ENCODE peak calls at places on chromosome 5, in four cellular contexts. One of them, this sample, is unnamed.

GRCh38 chr5:59380350-59380951 is 513.1 kb downstream of the PDE4D start:
- DNase-seq in A549: peak
- DNase-seq in HepG2: peak
- DNase-seq in K562: no peak
- DNase-seq in this sample: no peak

GRCh38 chr5:36398137-36398536 is 96.4 kb upstream of the RANBP3L start:
- DNase-seq in A549: peak
- DNase-seq in HepG2: peak
- DNase-seq in K562: no peak
- DNase-seq in this sample: no peak

GRCh38 chr5:56314536-56314935 is 81.4 kb upstream of the ANKRD55 start:
- DNase-seq in A549: peak
- DNase-seq in HepG2: peak
- DNase-seq in K562: peak
- DNase-seq in this sample: peak

GRCh38 chr5:86500947-86501346 is 116.8 kb upstream of the COX7C start:
- DNase-seq in A549: peak
- DNase-seq in HepG2: no peak
- DNase-seq in K562: no peak
- DNase-seq in this sample: no peak

GRCh38 chr5:31889131-31889561 is 250.2 kb downstream of the PDZD2 start:
- DNase-seq in A549: no peak
- DNase-seq in HepG2: no peak
- DNase-seq in K562: no peak
- DNase-seq in this sample: no peak

GRCh38 chr5:74326571-74327338 is 313.8 kb downstream of the ENC1 start:
- DNase-seq in A549: peak
- DNase-seq in HepG2: peak
- DNase-seq in K562: no peak
- DNase-seq in this sample: no peak

GRCh38 chr5:138953370-138954256 is 78.5 kb upstream of the LRRTM2 start:
- DNase-seq in A549: no peak
- DNase-seq in HepG2: no peak
- DNase-seq in K562: no peak
- DNase-seq in this sample: no peak

GRCh38 chr5:1420211-1421195 is 24.7 kb downstream of the SLC6A3 start:
- DNase-seq in A549: no peak
- DNase-seq in HepG2: no peak
- DNase-seq in K562: no peak
- DNase-seq in this sample: peak

GRCh38 chr5:117177302-117177701 is 602.7 kb upstream of the SEMA6A start:
- DNase-seq in A549: no peak
- DNase-seq in HepG2: peak
- DNase-seq in K562: no peak
- DNase-seq in this sample: no peak

GRCh38 chr5:135565256-135565655 is 13.5 kb downstream of the CXCL14 start:
- DNase-seq in A549: no peak
- DNase-seq in HepG2: no peak
- DNase-seq in K562: no peak
- DNase-seq in this sample: no peak

GRCh38 chr5:108472237-108472636 is 90.3 kb upstream of the FBXL17 start:
- DNase-seq in A549: no peak
- DNase-seq in HepG2: no peak
- DNase-seq in K562: no peak
- DNase-seq in this sample: no peak

GRCh38 chr5:150112211-150113046 is 26.1 kb upstream of the CSF1R start:
- DNase-seq in A549: peak
- DNase-seq in HepG2: no peak
- DNase-seq in K562: no peak
- DNase-seq in this sample: no peak

GRCh38 chr5:133638436-133638835 is 26.1 kb upstream of the FSTL4 start:
- DNase-seq in A549: no peak
- DNase-seq in HepG2: no peak
- DNase-seq in K562: no peak
- DNase-seq in this sample: no peak

GRCh38 chr5:52710972-52711596 is 76.6 kb upstream of the ITGA1 start:
- DNase-seq in A549: no peak
- DNase-seq in HepG2: no peak
- DNase-seq in K562: no peak
- DNase-seq in this sample: no peak

GRCh38 chr5:172028167-172028566 is 21.7 kb upstream of the FBXW11 start:
- DNase-seq in A549: no peak
- DNase-seq in HepG2: no peak
- DNase-seq in K562: no peak
- DNase-seq in this sample: no peak

GRCh38 chr5:89756955-89757354 is 652.6 kb downstream of the CETN3 start:
- DNase-seq in A549: no peak
- DNase-seq in HepG2: no peak
- DNase-seq in K562: no peak
- DNase-seq in this sample: no peak

GRCh38 chr5:175385691-175386360 is 58.2 kb downstream of the DRD1 start:
- DNase-seq in A549: peak
- DNase-seq in HepG2: no peak
- DNase-seq in K562: no peak
- DNase-seq in this sample: no peak

GRCh38 chr5:134503937-134504437 is 21.5 kb upstream of the JADE2 start:
- DNase-seq in A549: no peak
- DNase-seq in HepG2: peak
- DNase-seq in K562: no peak
- DNase-seq in this sample: no peak

GRCh38 chr5:127025507-127025906 is 4.9 kb downstream of the MARCHF3 start:
- DNase-seq in A549: no peak
- DNase-seq in HepG2: no peak
- DNase-seq in K562: no peak
- DNase-seq in this sample: no peak

GRCh38 chr5:127386557-127386956 is 96.0 kb downstream of the MEGF10 start:
- DNase-seq in A549: peak
- DNase-seq in HepG2: peak
- DNase-seq in K562: no peak
- DNase-seq in this sample: no peak

GRCh38 chr5:113382736-113383135 is 52.1 kb downstream of the TSSK1B start:
- DNase-seq in A549: no peak
- DNase-seq in HepG2: no peak
- DNase-seq in K562: no peak
- DNase-seq in this sample: no peak

GRCh38 chr5:79929095-79929494 is 62.0 kb downstream of the MTX3 start:
- DNase-seq in A549: no peak
- DNase-seq in HepG2: no peak
- DNase-seq in K562: no peak
- DNase-seq in this sample: no peak

GRCh38 chr5:179382486-179382885 is 37.2 kb upstream of the ADAMTS2 start:
- DNase-seq in A549: no peak
- DNase-seq in HepG2: no peak
- DNase-seq in K562: no peak
- DNase-seq in this sample: no peak

GRCh38 chr5:126972062-126972895 is 58.1 kb downstream of the MARCHF3 start:
- DNase-seq in A549: no peak
- DNase-seq in HepG2: peak
- DNase-seq in K562: peak
- DNase-seq in this sample: no peak

GRCh38 chr5:108046955-108047670 is 334.8 kb downstream of the FBXL17 start:
- DNase-seq in A549: no peak
- DNase-seq in HepG2: no peak
- DNase-seq in K562: no peak
- DNase-seq in this sample: peak

GRCh38 chr5:168401880-168402279 is 84.4 kb upstream of the RARS1 start:
- DNase-seq in A549: no peak
- DNase-seq in HepG2: no peak
- DNase-seq in K562: no peak
- DNase-seq in this sample: no peak

GRCh38 chr5:180596668-180597231 is 5.5 kb upstream of the SCGB3A1 start:
- DNase-seq in A549: no peak
- DNase-seq in HepG2: no peak
- DNase-seq in K562: no peak
- DNase-seq in this sample: peak

GRCh38 chr5:119077444-119077843 is 6.6 kb downstream of the DMXL1 start:
- DNase-seq in A549: no peak
- DNase-seq in HepG2: no peak
- DNase-seq in K562: no peak
- DNase-seq in this sample: no peak

GRCh38 chr5:868599-869135 is 17.9 kb upstream of the ZDHHC11 start:
- DNase-seq in A549: no peak
- DNase-seq in HepG2: no peak
- DNase-seq in K562: peak
- DNase-seq in this sample: no peak

GRCh38 chr5:38994329-38994927 is 79.8 kb downstream of the RICTOR start:
- DNase-seq in A549: peak
- DNase-seq in HepG2: peak
- DNase-seq in K562: peak
- DNase-seq in this sample: peak

GRCh38 chr5:39584921-39585320 is 160.1 kb upstream of the DAB2 start:
- DNase-seq in A549: no peak
- DNase-seq in HepG2: no peak
- DNase-seq in K562: no peak
- DNase-seq in this sample: no peak

GRCh38 chr5:149175346-149176113 is 34.2 kb downstream of the ABLIM3 start:
- DNase-seq in A549: no peak
- DNase-seq in HepG2: no peak
- DNase-seq in K562: no peak
- DNase-seq in this sample: no peak

GRCh38 chr5:2764581-2764980 is 13.1 kb upstream of the IRX2 start:
- DNase-seq in A549: no peak
- DNase-seq in HepG2: no peak
- DNase-seq in K562: no peak
- DNase-seq in this sample: no peak

DNA sequence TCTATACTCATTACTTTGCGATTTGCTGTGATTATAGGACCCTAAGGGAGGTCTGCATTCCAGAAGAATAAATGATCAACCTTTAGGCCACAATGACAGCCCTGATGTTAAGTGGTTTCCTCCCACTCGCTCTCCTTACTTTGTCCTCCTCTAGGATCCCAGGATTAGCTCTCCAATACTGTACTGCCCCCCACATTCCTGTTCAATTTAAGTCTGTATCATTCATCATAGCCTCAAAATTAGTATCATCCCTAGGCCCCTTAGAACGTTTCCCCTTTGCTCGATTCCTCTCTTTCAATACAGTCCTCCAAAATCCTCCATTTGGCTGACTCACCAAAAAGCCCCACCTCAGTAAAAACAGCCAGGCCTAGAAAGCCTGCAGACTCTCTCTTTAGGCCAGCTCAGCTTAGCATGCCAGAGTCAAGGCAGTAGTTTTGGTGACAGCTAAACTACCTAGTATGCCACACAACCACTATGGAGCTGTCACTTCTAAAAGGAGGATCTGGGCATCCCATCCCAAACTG is 24.4 kb downstream of the RNF145 start:
- DNase-seq in A549: peak
- DNase-seq in HepG2: no peak
- DNase-seq in K562: no peak
- DNase-seq in this sample: no peak
- TF ChIP-seq HMGXB4 in A549: no peak
- TF ChIP-seq HMGXB4 in HepG2: no peak
- TF ChIP-seq HMGXB4 in K562: no peak
- TF ChIP-seq HMGXB4 in this sample: no peak

GRCh38 chr5:141362719-141363118 is 1.2 kb upstream of the PCDHGA5 start:
- DNase-seq in A549: no peak
- DNase-seq in HepG2: no peak
- DNase-seq in K562: no peak
- DNase-seq in this sample: no peak

GRCh38 chr5:141360685-141361084 is 891 bp downstream of the PCDHGB2 start:
- DNase-seq in A549: no peak
- DNase-seq in HepG2: no peak
- DNase-seq in K562: no peak
- DNase-seq in this sample: no peak

GRCh38 chr5:141356950-141357349 is 2.1 kb downstream of the PCDHGA4 start:
- DNase-seq in A549: no peak
- DNase-seq in HepG2: no peak
- DNase-seq in K562: no peak
- DNase-seq in this sample: no peak

GRCh38 chr5:141356133-141356532 is 1.3 kb downstream of the PCDHGA4 start:
- DNase-seq in A549: no peak
- DNase-seq in HepG2: no peak
- DNase-seq in K562: no peak
- DNase-seq in this sample: no peak

GRCh38 chr5:141359790-141360426 is at the start of gene PCDHGB2:
- DNase-seq in A549: no peak
- DNase-seq in HepG2: peak
- DNase-seq in K562: no peak
- DNase-seq in this sample: peak
- TF ChIP-seq HMGXB4 in A549: no peak
- TF ChIP-seq HMGXB4 in HepG2: no peak
- TF ChIP-seq HMGXB4 in K562: no peak
- TF ChIP-seq HMGXB4 in this sample: no peak

DNA sequence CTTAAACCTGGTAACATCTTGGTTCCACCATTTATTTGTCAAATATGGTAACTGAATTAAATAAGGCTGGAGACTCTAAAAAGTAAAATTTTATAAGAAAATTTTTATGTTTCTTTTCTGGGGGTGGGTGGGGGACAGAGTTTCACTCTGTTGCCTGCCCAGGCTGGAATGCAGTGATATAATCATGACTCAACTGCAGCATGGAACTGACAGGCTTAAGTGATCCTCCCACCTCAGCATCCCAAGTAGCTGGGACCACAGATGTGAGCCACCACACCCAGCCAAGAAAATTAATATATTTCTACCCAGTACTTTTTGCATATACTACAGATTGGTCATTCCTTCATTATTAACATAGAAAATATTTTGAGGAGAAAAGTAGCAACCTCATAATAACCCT is 216.9 kb downstream of the DEPDC1B start:
- DNase-seq in A549: no peak
- DNase-seq in HepG2: no peak
- DNase-seq in K562: no peak
- DNase-seq in this sample: no peak
- TF ChIP-seq HMGXB4 in A549: no peak
- TF ChIP-seq HMGXB4 in HepG2: no peak
- TF ChIP-seq HMGXB4 in K562: no peak
- TF ChIP-seq HMGXB4 in this sample: no peak

GRCh38 chr5:176533390-176533789 is 3.8 kb downstream of the RNF44 start:
- DNase-seq in A549: no peak
- DNase-seq in HepG2: no peak
- DNase-seq in K562: peak
- DNase-seq in this sample: no peak
- TF ChIP-seq HMGXB4 in A549: no peak
- TF ChIP-seq HMGXB4 in HepG2: no peak
- TF ChIP-seq HMGXB4 in K562: no peak
- TF ChIP-seq HMGXB4 in this sample: no peak

GRCh38 chr5:91151947-91152346 is 231.2 kb downstream of the ARRDC3 start:
- DNase-seq in A549: peak
- DNase-seq in HepG2: peak
- DNase-seq in K562: no peak
- DNase-seq in this sample: no peak
- TF ChIP-seq HMGXB4 in A549: no peak
- TF ChIP-seq HMGXB4 in HepG2: no peak
- TF ChIP-seq HMGXB4 in K562: no peak
- TF ChIP-seq HMGXB4 in this sample: no peak

GRCh38 chr5:50300878-50301277 is 140.2 kb downstream of the EMB start:
- DNase-seq in A549: peak
- DNase-seq in HepG2: no peak
- DNase-seq in K562: no peak
- DNase-seq in this sample: no peak
- TF ChIP-seq HMGXB4 in A549: no peak
- TF ChIP-seq HMGXB4 in HepG2: no peak
- TF ChIP-seq HMGXB4 in K562: no peak
- TF ChIP-seq HMGXB4 in this sample: no peak

GRCh38 chr5:15285901-15286583 is 213.9 kb upstream of the FBXL7 start:
- DNase-seq in A549: no peak
- DNase-seq in HepG2: no peak
- DNase-seq in K562: no peak
- DNase-seq in this sample: no peak
- TF ChIP-seq HMGXB4 in A549: no peak
- TF ChIP-seq HMGXB4 in HepG2: no peak
- TF ChIP-seq HMGXB4 in K562: no peak
- TF ChIP-seq HMGXB4 in this sample: no peak

GRCh38 chr5:20113031-20113685 is 125.2 kb upstream of the CDH18 start:
- DNase-seq in A549: no peak
- DNase-seq in HepG2: no peak
- DNase-seq in K562: no peak
- DNase-seq in this sample: no peak
- TF ChIP-seq HMGXB4 in A549: no peak
- TF ChIP-seq HMGXB4 in HepG2: no peak
- TF ChIP-seq HMGXB4 in K562: no peak
- TF ChIP-seq HMGXB4 in this sample: no peak